ENCODE peak calls at places on chromosomes 2 and 18, in six cellular contexts. Q is activated CD8-positive, alpha-beta T cell treated with anti-CD3 and anti-CD28 coated beads for 36 hours; H is germinal center; K is stimulated activated CD8-positive, alpha-beta memory T cell treated with anti-CD3 and anti-CD28 coated beads, Interleukin-4, amount 100 ng/mL, for 48 hours; W is Caki2; J is A549. E is an unnamed sample.

GRCh38 chr2:71326968-71327367 is 4.6 kb upstream of the ZNF638 start:
- DNase-seq in H (no peak), Q (no peak), J (no peak), K (no peak), W (no peak), E (no peak)

GRCh38 chr2:47594656-47595055 is 188.3 kb upstream of the MSH6 start:
- DNase-seq in H (no peak), Q (no peak), W (no peak), J (no peak), K (no peak), E (no peak)

GRCh38 chr2:119760876-119761275 is 1.2 kb downstream of the PTPN4 start:
- DNase-seq in H (no peak), K (no peak), W (peak; percentile 19), Q (no peak), J (peak; percentile 18), E (peak; percentile 6)

GRCh38 chr2:160241251-160242137 is 41.4 kb upstream of the ITGB6 start:
- DNase-seq in K (no peak), Q (no peak), W (peak; percentile 82), J (peak; percentile 72), H (no peak), E (no peak)

GRCh38 chr2:128686498-128686861 is 367.8 kb upstream of the HS6ST1 start:
- DNase-seq in H (no peak), W (no peak), Q (peak; percentile 9), K (no peak), J (no peak), E (no peak)

GRCh38 chr2:127098711-127099110 is 8.2 kb downstream of the BIN1 start:
- DNase-seq in H (no peak), K (no peak), W (no peak), Q (no peak), J (no peak), E (no peak)

GRCh38 chr2:72412214-72412613 is 264.6 kb upstream of the CYP26B1 start:
- DNase-seq in K (no peak), Q (no peak), H (no peak), J (no peak), W (no peak), E (no peak)

GRCh38 chr2:217919204-217919603 is 83.6 kb downstream of the TNS1 start:
- DNase-seq in J (no peak), W (no peak), K (no peak), Q (no peak), H (no peak), E (no peak)

GRCh38 chr2:132438650-132439030 is 22.0 kb downstream of the GPR39 start:
- DNase-seq in Q (peak; percentile 17), J (peak; percentile 82), H (no peak), K (no peak), W (peak; percentile 91), E (no peak)

GRCh38 chr2:224141304-224141703 is 102.2 kb upstream of the SERPINE2 start:
- DNase-seq in Q (no peak), J (no peak), W (no peak), K (no peak), H (no peak), E (no peak)

GRCh38 chr2:1747065-1747941 is 3.0 kb upstream of the PXDN start:
- DNase-seq in J (no peak), H (no peak), W (no peak), Q (no peak), K (no peak), E (no peak)

GRCh38 chr2:239201884-239202283 is 198.9 kb downstream of the HDAC4 start:
- DNase-seq in H (no peak), Q (no peak), J (no peak), K (no peak), W (no peak), E (no peak)

GRCh38 chr18:21359746-21360145 is 117.7 kb downstream of the GREB1L start:
- DNase-seq in J (no peak), K (no peak), W (no peak), Q (no peak), H (no peak), E (no peak)

GRCh38 chr18:427005-427404 is 73.5 kb downstream of the COLEC12 start:
- DNase-seq in Q (no peak), H (no peak), J (no peak), K (no peak), W (peak; percentile 57), E (no peak)

GRCh38 chr2:128444044-128444771 is 125.5 kb upstream of the HS6ST1 start:
- DNase-seq in J (no peak), Q (no peak), W (no peak), K (peak; percentile 19), H (no peak), E (no peak)

GRCh38 chr2:82355622-82356021 is 2051.1 kb upstream of the LRRTM1 start:
- DNase-seq in Q (no peak), J (no peak), W (no peak), K (no peak), H (no peak), E (no peak)

GRCh38 chr2:222433381-222434173 is 9.2 kb downstream of the SGPP2 start:
- DNase-seq in W (peak; percentile 64), K (no peak), Q (no peak), J (no peak), H (peak; percentile 22), E (no peak)